ENCODE peak calls at places on chromosomes 6 and 20, in six cellular contexts. P, Z, G, H, W and O are unnamed samples.

GRCh38 chr6:82720992-82721391 is 344.6 kb downstream of the UBE3D start:
- DNase-seq in P (no peak), Z (no peak), G (no peak), H (no peak), W (no peak), O (no peak)

GRCh38 chr6:121435444-121436069 is at the start of gene GJA1:
- DNase-seq in P (peak), Z (no peak), G (peak), H (peak), W (no peak), O (no peak)

GRCh38 chr6:108996208-108996607 is 98.4 kb downstream of the SESN1 start:
- DNase-seq in P (no peak), Z (no peak), G (no peak), H (no peak), W (no peak), O (no peak)

GRCh38 chr6:36227379-36228344 is 31.1 kb downstream of the BRPF3 start:
- DNase-seq in P (peak), Z (no peak), G (no peak), H (no peak), W (no peak), O (no peak)

GRCh38 chr20:54643761-54644160 is 168.4 kb downstream of the DOK5 start:
- DNase-seq in P (no peak), Z (no peak), G (peak), H (no peak), W (no peak), O (no peak)

GRCh38 chr6:111260570-111261298 is 173.4 kb downstream of the SLC16A10 start:
- DNase-seq in P (no peak), Z (no peak), G (no peak), H (no peak), W (no peak), O (no peak)

GRCh38 chr20:10113746-10114145 is 79.0 kb downstream of the ANKEF1 start:
- DNase-seq in P (no peak), Z (no peak), G (no peak), H (no peak), W (no peak), O (no peak)

GRCh38 chr6:209432-210103 is 82.7 kb upstream of the DUSP22 start:
- DNase-seq in P (no peak), Z (no peak), G (no peak), H (no peak), W (no peak), O (no peak)

GRCh38 chr6:113287396-113287795 is 569.7 kb upstream of the MARCKS start:
- DNase-seq in P (no peak), Z (no peak), G (no peak), H (no peak), W (no peak), O (no peak)

GRCh38 chr6:164273491-164273890 is 859.0 kb downstream of the QKI start:
- DNase-seq in P (no peak), Z (no peak), G (no peak), H (no peak), W (no peak), O (no peak)

GRCh38 chr6:100203391-100203790 is 209.4 kb upstream of the MCHR2 start:
- DNase-seq in P (no peak), Z (no peak), G (peak), H (no peak), W (no peak), O (no peak)

GRCh38 chr6:40907198-40907701 is 131.8 kb downstream of the UNC5CL start:
- DNase-seq in P (peak), Z (no peak), G (peak), H (no peak), W (no peak), O (no peak)

GRCh38 chr6:150567823-150568383 is 31.8 kb upstream of the PLEKHG1 start:
- DNase-seq in P (no peak), Z (no peak), G (no peak), H (no peak), W (no peak), O (no peak)